ENCODE peak calls at places on chromosomes 5 and 9, in seven cellular contexts. M, U, F, Y, D, Q and S are unnamed samples.

GRCh38 chr5:156096259-156096658 is 230.7 kb upstream of the SGCD start:
- DNase-seq in M (no peak), U (no peak), F (no peak), Y (no peak), D (no peak), Q (peak; percentile 1), S (no peak)

GRCh38 chr5:98309785-98310566 is 463.5 kb upstream of the RGMB start:
- DNase-seq in M (no peak), U (peak; percentile 90), F (peak; percentile 16), Y (peak; percentile 100), D (no peak), Q (peak; percentile 98), S (no peak)

GRCh38 chr5:151696470-151697061 is 9.9 kb upstream of the SPARC start:
- DNase-seq in M (no peak), U (peak; percentile 100), F (no peak), Y (peak; percentile 97), D (peak; percentile 83), Q (peak; percentile 99), S (no peak)

GRCh38 chr9:122180633-122181032 is 20.9 kb downstream of the MORN5 start:
- DNase-seq in M (no peak), U (peak; percentile 75), F (no peak), Y (peak; percentile 82), D (no peak), Q (peak; percentile 63), S (no peak)

GRCh38 chr9:110835404-110835803 is 166.8 kb downstream of the MUSK start:
- DNase-seq in M (no peak), U (peak; percentile 94), F (no peak), Y (peak; percentile 91), D (no peak), Q (peak; percentile 85), S (no peak)

GRCh38 chr5:65483474-65484346 is 2.0 kb upstream of the ADAMTS6 start:
- DNase-seq in M (no peak), U (peak; percentile 90), F (no peak), Y (peak; percentile 75), D (no peak), Q (peak; percentile 82), S (peak; percentile 39)

GRCh38 chr9:2677927-2678889 is 39.1 kb upstream of the KCNV2 start:
- DNase-seq in M (no peak), U (no peak), F (no peak), Y (peak; percentile 54), D (no peak), Q (no peak), S (no peak)

GRCh38 chr5:83554686-83555085 is 83.1 kb downstream of the VCAN start:
- DNase-seq in M (no peak), U (no peak), F (no peak), Y (peak; percentile 39), D (no peak), Q (no peak), S (no peak)

GRCh38 chr9:111866976-111867375 is 29.6 kb upstream of the UGCG start:
- DNase-seq in M (no peak), U (peak; percentile 34), F (no peak), Y (peak; percentile 69), D (no peak), Q (peak; percentile 52), S (no peak)

GRCh38 chr5:160929343-160929742 is 77.3 kb upstream of the ATP10B start:
- DNase-seq in M (no peak), U (no peak), F (no peak), Y (no peak), D (no peak), Q (no peak), S (no peak)

GRCh38 chr5:126527158-126527557 is 67.9 kb downstream of the ALDH7A1 start:
- DNase-seq in M (no peak), U (no peak), F (no peak), Y (no peak), D (no peak), Q (no peak), S (no peak)

GRCh38 chr9:14633148-14633547 is 60.1 kb downstream of the ZDHHC21 start:
- DNase-seq in M (no peak), U (no peak), F (no peak), Y (no peak), D (no peak), Q (no peak), S (no peak)

GRCh38 chr5:64323591-64323990 is 157.9 kb downstream of the RNF180 start:
- DNase-seq in M (no peak), U (no peak), F (no peak), Y (no peak), D (no peak), Q (no peak), S (no peak)

GRCh38 chr9:22103650-22104575 is 94.8 kb upstream of the CDKN2B start:
- DNase-seq in M (no peak), U (peak; percentile 93), F (no peak), Y (peak; percentile 77), D (no peak), Q (peak; percentile 94), S (no peak)

GRCh38 chr5:112555197-112555596 is 136.1 kb upstream of the EPB41L4A start:
- DNase-seq in M (no peak), U (no peak), F (no peak), Y (no peak), D (no peak), Q (no peak), S (no peak)

GRCh38 chr9:133823189-133824105 is 85.3 kb upstream of the SARDH start:
- DNase-seq in M (no peak), U (no peak), F (no peak), Y (no peak), D (no peak), Q (no peak), S (no peak)

GRCh38 chr9:132183134-132183533 is 21.3 kb downstream of the NTNG2 start:
- DNase-seq in M (no peak), U (no peak), F (no peak), Y (no peak), D (no peak), Q (no peak), S (peak; percentile 95)

GRCh38 chr9:100160021-100160420 is 61.0 kb downstream of the INVS start:
- DNase-seq in M (no peak), U (no peak), F (no peak), Y (no peak), D (no peak), Q (peak; percentile 62), S (no peak)

GRCh38 chr5:57495688-57496087 is 13.1 kb upstream of the ACTBL2 start:
- DNase-seq in M (no peak), U (no peak), F (no peak), Y (no peak), D (no peak), Q (no peak), S (no peak)

GRCh38 chr9:15246688-15247087 is 60.3 kb downstream of the TTC39B start:
- DNase-seq in M (no peak), U (no peak), F (no peak), Y (peak; percentile 23), D (no peak), Q (peak; percentile 45), S (peak; percentile 9)

GRCh38 chr9:112091805-112092204 is 83.3 kb downstream of the SUSD1 start:
- DNase-seq in M (no peak), U (peak; percentile 36), F (no peak), Y (peak; percentile 28), D (no peak), Q (peak; percentile 19), S (peak; percentile 32)

GRCh38 chr9:84327184-84327583 is 13.4 kb downstream of the SLC28A3 start:
- DNase-seq in M (no peak), U (no peak), F (no peak), Y (no peak), D (no peak), Q (no peak), S (no peak)

GRCh38 chr9:613771-614347 is 227.6 kb upstream of the DMRT1 start:
- DNase-seq in M (peak; percentile 2), U (peak; percentile 93), F (peak; percentile 67), Y (peak; percentile 90), D (peak; percentile 92), Q (peak; percentile 94), S (peak; percentile 91)

GRCh38 chr5:141664733-141665461 is 13.7 kb upstream of the FCHSD1 start:
- DNase-seq in M (peak; percentile 64), U (peak; percentile 71), F (peak; percentile 57), Y (peak; percentile 53), D (peak; percentile 84), Q (peak; percentile 58), S (peak; percentile 74)

GRCh38 chr9:88996046-88997005 is 5.1 kb downstream of the S1PR3 start:
- DNase-seq in M (no peak), U (no peak), F (no peak), Y (no peak), D (no peak), Q (no peak), S (no peak)

GRCh38 chr9:82923410-82924242 is 139.3 kb downstream of the RASEF start:
- DNase-seq in M (no peak), U (no peak), F (no peak), Y (no peak), D (no peak), Q (peak; percentile 32), S (no peak)

GRCh38 chr9:22107202-22107601 is 98.1 kb upstream of the CDKN2B start:
- DNase-seq in M (no peak), U (no peak), F (no peak), Y (no peak), D (no peak), Q (peak; percentile 94), S (no peak)

GRCh38 chr5:10366310-10367297 is 13.1 kb downstream of the MARCHF6 start:
- DNase-seq in M (no peak), U (peak; percentile 57), F (no peak), Y (peak; percentile 54), D (no peak), Q (peak; percentile 62), S (no peak)